ENCODE peak calls at places on chromosomes 4 and X, in seven cellular contexts. N is mammary epithelial cell, L is H9, F is upper lobe of left lung, S is fibroblast of lung, G is MM.1S, W is RWPE2. A is an unnamed sample.

GRCh38 chr4:40462326-40462725 is 127.2 kb downstream of the CHRNA9 start:
- DNase-seq in N (no peak), L (no peak), F (peak), S (no peak), G (no peak), W (no peak), A (no peak)

GRCh38 chrX:19904778-19905367 is 17.5 kb upstream of the SH3KBP1 start:
- DNase-seq in N (peak), L (no peak), F (no peak), S (peak), G (peak), W (no peak), A (no peak)

GRCh38 chrX:65866146-65866545 is 173.7 kb downstream of the VSIG4 start:
- DNase-seq in N (peak), L (no peak), F (no peak), S (no peak), G (peak), W (no peak), A (no peak)

GRCh38 chr4:1511441-1512041 is 105.3 kb upstream of the NKX1-1 start:
- DNase-seq in N (no peak), L (peak), F (no peak), S (peak), G (peak), W (no peak), A (no peak)

GRCh38 chrX:102934624-102935023 is 2.4 kb upstream of the RAB40AL start:
- DNase-seq in N (peak), L (no peak), F (no peak), S (peak), G (peak), W (no peak), A (no peak)

GRCh38 chr4:55312491-55313101 is 33.4 kb upstream of the SRD5A3 start:
- DNase-seq in N (peak), L (peak), F (peak), S (peak), G (peak), W (no peak), A (no peak)

GRCh38 chr4:185112104-185112503 is 31.0 kb upstream of the SLC25A4 start:
- DNase-seq in N (peak), L (no peak), F (peak), S (peak), G (peak), W (no peak), A (peak)

GRCh38 chr4:5029447-5029846 is 10.2 kb upstream of the CYTL1 start:
- DNase-seq in N (no peak), L (no peak), F (no peak), S (no peak), G (no peak), W (no peak), A (no peak)

DNA sequence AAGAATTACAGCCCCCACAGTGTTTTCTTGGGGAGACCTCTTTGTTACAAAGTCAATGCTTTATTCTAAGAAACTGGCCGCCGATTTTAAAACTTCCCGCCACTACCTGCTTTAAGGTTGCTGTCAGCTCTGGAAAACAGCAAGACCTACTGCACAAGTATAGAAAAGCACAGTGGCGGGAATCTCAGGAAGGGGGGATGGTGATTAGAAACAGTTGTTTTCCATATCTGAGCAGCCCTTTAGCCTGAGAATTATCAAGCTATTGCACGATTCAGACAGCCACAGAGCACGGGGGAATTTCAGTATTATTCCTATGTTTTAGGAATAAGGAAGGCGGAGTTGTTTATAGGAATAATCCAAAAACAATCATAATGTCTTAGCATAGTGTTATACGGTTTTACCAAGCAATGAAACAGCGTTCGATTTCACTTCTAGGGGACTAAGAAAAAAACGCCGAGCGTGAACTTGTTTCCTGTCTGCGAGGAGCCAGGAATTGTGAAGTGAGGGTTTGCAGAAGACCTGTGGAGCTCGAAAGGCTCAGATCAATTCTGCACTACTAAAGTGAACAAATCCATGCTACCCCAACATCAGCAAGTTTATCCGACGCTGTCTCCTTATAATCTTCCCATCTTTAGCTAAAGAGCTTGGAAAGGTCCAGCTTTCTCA is 81.3 kb downstream of the HMGN5 start:
- DNase-seq in N (no peak), L (no peak), F (no peak), S (no peak), G (peak), W (no peak), A (no peak)
- H3K27ac ChIP-seq in N (no peak), L (no peak), F (no peak), S (no peak), G (no peak), W (no peak), A (peak)

DNA sequence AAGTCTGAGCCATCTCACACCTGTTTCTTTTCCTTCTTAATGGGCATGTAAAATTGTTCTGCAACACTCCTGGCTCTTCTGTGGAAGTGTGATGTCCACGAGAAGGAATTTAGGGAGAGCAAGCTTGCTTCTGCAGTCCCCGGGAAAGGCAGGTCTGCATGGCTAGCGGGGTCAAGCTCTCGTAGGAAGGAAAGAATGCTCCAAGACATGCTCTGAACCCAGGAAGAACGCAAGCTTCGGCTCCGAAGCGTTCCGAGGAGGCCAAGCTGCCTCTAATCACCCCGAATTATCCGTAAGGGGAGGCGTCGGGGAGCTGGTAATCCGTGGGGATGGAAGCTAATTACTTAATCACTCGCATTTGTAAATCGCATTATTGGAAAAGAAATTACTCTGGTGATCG is 177.7 kb downstream of the CRLF2 start:
- DNase-seq in N (no peak), L (no peak), F (no peak), S (no peak), G (no peak), W (no peak), A (no peak)
- TF ChIP-seq CTCF in N (no peak), L (no peak), F (no peak), S (no peak), G (no peak), W (no peak), A (no peak)

DNA sequence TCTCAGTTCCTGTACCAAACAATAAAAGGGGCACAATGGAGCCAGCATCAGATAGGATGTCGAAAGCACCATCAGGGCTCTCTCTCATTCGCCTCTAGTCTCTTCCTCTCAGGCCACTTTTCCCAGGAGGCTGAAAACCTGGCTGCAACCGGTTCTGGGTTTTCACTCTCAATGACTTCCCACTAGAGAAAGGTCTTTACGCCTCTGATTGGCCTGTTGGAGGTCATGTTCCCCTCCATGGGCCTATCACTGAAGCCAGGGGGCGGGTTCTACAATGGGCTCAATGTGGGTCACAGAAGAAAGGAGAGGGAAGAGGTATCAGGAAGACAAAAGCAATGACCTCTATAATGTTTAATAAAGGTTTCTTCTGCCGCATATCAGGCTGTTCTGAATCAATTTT is 29.3 kb downstream of the ZNF827 start:
- DNase-seq in N (peak), L (peak), F (peak), S (no peak), G (no peak), W (no peak), A (no peak)
- H3K27ac ChIP-seq in N (no peak), L (peak), F (peak), S (no peak), G (no peak), W (no peak), A (no peak)

DNA sequence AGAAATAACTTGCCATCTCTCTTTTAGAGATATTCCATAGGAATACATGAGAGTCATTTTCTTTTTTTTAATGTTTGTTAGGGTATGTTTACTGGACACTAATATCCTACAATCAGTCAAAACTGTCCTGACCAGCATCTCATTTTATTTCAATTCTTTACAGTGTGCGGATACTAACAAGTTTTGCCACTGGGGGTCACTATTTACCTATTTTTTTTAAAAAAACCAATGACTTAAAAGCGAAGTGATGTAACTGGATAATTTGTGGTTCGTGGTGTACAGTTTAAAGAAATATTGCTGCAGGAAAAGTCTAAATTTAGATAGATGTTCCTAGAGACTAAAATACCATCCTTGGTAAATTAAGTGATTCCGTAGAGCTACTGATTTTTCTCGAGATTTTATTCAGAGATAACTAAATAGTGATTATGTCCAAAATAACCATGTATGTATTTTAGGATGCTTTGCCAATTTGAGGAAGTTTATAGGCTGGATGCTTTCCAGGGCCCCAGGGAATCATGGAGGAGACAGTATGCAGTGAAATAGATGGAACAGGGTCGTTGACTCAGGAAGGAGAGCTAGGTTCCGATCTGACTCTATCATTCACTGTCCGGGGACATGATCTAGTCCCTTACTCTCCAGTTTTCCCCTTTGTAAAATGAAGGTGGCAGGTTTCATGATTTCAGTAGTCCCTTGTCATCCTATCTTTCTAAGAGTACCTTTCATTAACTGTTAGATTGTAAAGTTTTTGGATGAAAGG is 34.0 kb upstream of the GNPDA2 start:
- DNase-seq in N (peak), L (no peak), F (no peak), S (peak), G (peak), W (no peak), A (no peak)
- TF ChIP-seq CTCF in N (peak), L (peak), F (peak), S (peak), G (peak), W (peak), A (peak)

GRCh38 chr4:71194454-71194853 is 144.4 kb upstream of the SLC4A4 start:
- DNase-seq in N (no peak), L (no peak), F (no peak), S (no peak), G (no peak), W (no peak), A (no peak)

GRCh38 chr4:71198958-71199357 is 139.9 kb upstream of the SLC4A4 start:
- DNase-seq in N (no peak), L (no peak), F (no peak), S (no peak), G (peak), W (no peak), A (no peak)

GRCh38 chr4:71200944-71201533 is 137.8 kb upstream of the SLC4A4 start:
- DNase-seq in N (no peak), L (no peak), F (no peak), S (no peak), G (no peak), W (no peak), A (no peak)

GRCh38 chr4:71195932-71196331 is 142.9 kb upstream of the SLC4A4 start:
- DNase-seq in N (no peak), L (peak), F (no peak), S (peak), G (no peak), W (no peak), A (no peak)
- H3K27ac ChIP-seq in N (no peak), L (no peak), F (no peak), S (peak), G (no peak), W (no peak), A (no peak)

GRCh38 chr4:124330045-124330444 is 382.5 kb downstream of the ANKRD50 start:
- DNase-seq in N (no peak), L (no peak), F (no peak), S (no peak), G (no peak), W (no peak), A (no peak)

GRCh38 chr4:124329134-124329533 is 383.4 kb downstream of the ANKRD50 start:
- DNase-seq in N (no peak), L (no peak), F (no peak), S (no peak), G (no peak), W (no peak), A (no peak)

GRCh38 chr4:124337874-124338273 is 374.7 kb downstream of the ANKRD50 start:
- DNase-seq in N (no peak), L (no peak), F (no peak), S (peak), G (no peak), W (no peak), A (no peak)

GRCh38 chr4:124333466-124333865 is 379.1 kb downstream of the ANKRD50 start:
- DNase-seq in N (no peak), L (no peak), F (no peak), S (no peak), G (no peak), W (no peak), A (no peak)

GRCh38 chr4:124334119-124334518 is 378.4 kb downstream of the ANKRD50 start:
- DNase-seq in N (peak), L (no peak), F (no peak), S (peak), G (peak), W (no peak), A (no peak)
- TF ChIP-seq CTCF in N (peak), L (peak), F (peak), S (peak), G (peak), W (peak), A (peak)

A was measured in ascending aorta.